ENCODE peak calls at places on chromosomes 1 and 21, in five cellular contexts. G is BE2C, Y is neural progenitor cell, I is kidney epithelial cell, W is stomach. M is an unnamed sample.
A peak's percentile ranks its signal among the peaks of the same experiment; 100 is the strongest.

GRCh38 chr1:212718499-212718898 is 18.9 kb upstream of the BATF3 start:
- DNase-seq in G (no peak), Y (peak; percentile 24), I (no peak), W (no peak), M (no peak)

GRCh38 chr1:2934642-2935081 is 86.6 kb upstream of the ACTRT2 start:
- DNase-seq in G (no peak), Y (no peak), I (no peak), W (no peak), M (no peak)

GRCh38 chr1:31564606-31564989 is 11.7 kb upstream of the TINAGL1 start:
- DNase-seq in G (no peak), Y (no peak), I (no peak), W (no peak), M (peak; percentile 61)

GRCh38 chr1:165525708-165526107 is 18.1 kb upstream of the LRRC52 start:
- DNase-seq in G (no peak), Y (no peak), I (no peak), W (no peak), M (no peak)

GRCh38 chr21:25929859-25930520 is 195.2 kb downstream of the GABPA start:
- DNase-seq in G (no peak), Y (peak; percentile 18), I (no peak), W (no peak), M (no peak)

GRCh38 chr1:242454262-242455051 is 70.0 kb downstream of the PLD5 start:
- DNase-seq in G (peak; percentile 24), Y (peak; percentile 57), I (no peak), W (no peak), M (no peak)

GRCh38 chr1:23083714-23084480 is 64.6 kb downstream of the KDM1A start:
- DNase-seq in G (no peak), Y (no peak), I (no peak), W (no peak), M (no peak)

GRCh38 chr1:206030714-206031113 is 7.0 kb upstream of the CTSE start:
- DNase-seq in G (peak; percentile 67), Y (peak; percentile 80), I (peak; percentile 66), W (peak; percentile 82), M (peak; percentile 91)

GRCh38 chr1:247330548-247331171 is 1.0 kb downstream of the ZNF496 start:
- DNase-seq in G (no peak), Y (no peak), I (no peak), W (no peak), M (no peak)

GRCh38 chr1:203039609-203040517 is 13.6 kb downstream of the PPFIA4 start:
- DNase-seq in G (peak; percentile 82), Y (peak; percentile 75), I (no peak), W (no peak), M (peak; percentile 94)

DNA sequence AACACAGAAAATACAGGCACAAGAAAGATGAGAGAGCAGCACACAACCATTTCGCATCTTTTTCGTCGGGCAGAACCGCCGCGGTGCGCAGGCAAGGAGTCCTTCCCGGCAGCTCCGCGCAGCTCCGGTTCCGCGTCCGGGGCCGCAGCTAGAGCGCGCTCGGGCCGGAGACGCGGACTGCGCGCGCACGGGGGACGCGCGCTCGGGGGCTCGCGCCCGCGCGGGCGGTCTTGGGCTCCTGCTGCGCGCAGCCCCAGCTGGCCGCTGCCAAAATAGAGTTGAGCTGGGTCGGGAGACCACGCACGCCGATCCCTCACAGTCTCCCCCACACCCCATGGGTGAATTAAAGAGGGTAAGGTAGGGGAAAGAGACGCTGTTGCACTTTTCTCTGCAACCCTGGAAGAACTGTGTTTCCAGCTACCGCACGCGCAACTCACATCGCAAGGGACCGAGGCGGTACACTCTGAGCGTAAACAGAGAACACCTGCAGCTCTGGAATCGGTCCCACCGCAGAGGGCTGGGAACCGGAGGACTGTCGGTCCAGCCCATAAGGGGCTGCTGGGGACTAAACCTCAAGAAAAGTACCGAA is 1.6 kb downstream of the NR5A2 start:
- DNase-seq in G (no peak), Y (peak; percentile 81), I (no peak), W (peak; percentile 49), M (peak; percentile 76)
- H3K4me3 ChIP-seq in G (peak overlapping the region; percentile 21), Y (peak overlapping the region; percentile 60), I (peak overlapping the region; percentile 32), W (peak overlapping the region; percentile 42), M (peak overlapping the region; percentile 90)

GRCh38 chr1:176172215-176172614 is 34.9 kb downstream of the COP1 start:
- DNase-seq in G (no peak), Y (no peak), I (no peak), W (no peak), M (no peak)
- H3K36me3 ChIP-seq in G (peaks cover 2% of the 10 kb centered on the region), Y (peaks cover 13% of the 10 kb centered on the region), I (no peaks in the 10 kb centered on the region), W (no peaks in the 10 kb centered on the region), M (peaks cover 61% of the 10 kb centered on the region)

DNA sequence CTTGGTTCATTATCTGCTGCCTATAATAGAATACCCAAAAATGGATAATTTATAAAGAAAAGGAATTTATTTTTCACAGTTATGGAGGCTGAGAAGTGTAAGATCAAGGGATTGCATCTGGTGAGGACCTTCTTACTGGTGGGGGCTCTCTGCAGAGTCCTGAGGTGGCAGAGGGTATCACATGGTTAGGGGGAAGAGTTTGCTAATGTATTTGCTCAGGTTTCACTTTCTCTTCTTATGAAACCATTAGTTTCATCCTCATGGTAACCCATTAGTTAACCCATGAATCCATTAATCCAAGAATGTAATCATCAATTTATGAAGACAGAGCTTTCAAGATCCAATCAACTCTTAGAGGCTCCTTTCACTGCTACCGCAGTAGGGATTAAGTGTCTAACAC is 120.6 kb downstream of the DNM3 start:
- DNase-seq in G (no peak), Y (no peak), I (no peak), W (no peak), M (no peak)
- TF ChIP-seq CTCF in G (no peak), Y (no peak), I (no peak), W (no peak), M (no peak)

GRCh38 chr1:210340751-210341328 is 12.1 kb downstream of the HHAT start:
- DNase-seq in G (no peak), Y (no peak), I (no peak), W (no peak), M (no peak)
- H3K4me3 ChIP-seq in G (no peak overlapping the region), Y (no peak overlapping the region), I (no peak overlapping the region), W (no peak overlapping the region), M (no peak overlapping the region)

GRCh38 chr1:56147459-56147858 is 431.9 kb downstream of the PLPP3 start:
- DNase-seq in G (no peak), Y (no peak), I (no peak), W (no peak), M (no peak)
- H3K36me3 ChIP-seq in G (no peaks in the 10 kb centered on the region), Y (no peaks in the 10 kb centered on the region), I (no peaks in the 10 kb centered on the region), W (no peaks in the 10 kb centered on the region), M (no peaks in the 10 kb centered on the region)

GRCh38 chr1:25068829-25069228 is 138.8 kb upstream of the RUNX3 start:
- DNase-seq in G (no peak), Y (no peak), I (no peak), W (no peak), M (no peak)
- TF ChIP-seq CTCF in G (no peak), Y (no peak), I (no peak), W (no peak), M (peak; percentile 45)

GRCh38 chr1:27011976-27012563 is 580 bp downstream of the TENT5B start:
- DNase-seq in G (no peak), Y (no peak), I (no peak), W (no peak), M (no peak)
- H3K4me3 ChIP-seq in G (no peak overlapping the region), Y (peak overlapping the region; percentile 44), I (peak overlapping the region; percentile 31), W (peak overlapping the region; percentile 50), M (peak overlapping the region; percentile 92)

DNA sequence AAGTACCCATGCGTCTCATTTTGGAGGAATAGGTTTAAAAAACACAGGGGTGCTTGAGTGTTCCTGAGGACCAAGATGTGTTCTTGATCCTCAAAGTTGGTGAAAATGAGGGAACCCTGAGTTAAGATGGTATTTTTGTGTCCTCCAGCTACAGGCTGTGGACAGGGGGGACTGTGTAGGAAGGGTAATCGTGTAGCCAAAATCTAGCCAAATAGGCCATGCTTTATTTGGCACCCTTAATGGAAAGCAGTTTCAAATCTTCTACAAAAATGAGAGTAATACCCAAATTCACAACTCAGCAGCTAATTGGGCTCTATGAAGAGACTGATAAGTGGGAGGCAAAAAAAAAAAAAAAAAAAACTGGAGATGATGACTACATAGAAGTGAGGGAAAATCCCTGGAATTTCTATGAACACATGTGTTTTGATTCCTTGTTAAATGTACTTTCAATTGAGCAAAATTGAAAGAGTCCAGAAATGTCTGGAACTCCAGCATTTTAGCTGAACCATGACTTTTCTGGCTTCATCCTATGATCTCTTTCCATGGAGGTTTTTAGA is 465 bp downstream of the HSD11B1 start:
- DNase-seq in G (no peak), Y (no peak), I (no peak), W (no peak), M (no peak)
- H3K36me3 ChIP-seq in G (no peaks in the 10 kb centered on the region), Y (no peaks in the 10 kb centered on the region), I (no peaks in the 10 kb centered on the region), W (no peaks in the 10 kb centered on the region), M (no peaks in the 10 kb centered on the region)

GRCh38 chr1:210722410-210723081 is 393.8 kb downstream of the HHAT start:
- DNase-seq in G (no peak), Y (no peak), I (no peak), W (no peak), M (no peak)
- TF ChIP-seq CTCF in G (no peak), Y (no peak), I (no peak), W (no peak), M (no peak)

M was measured in endodermal cell.